ENCODE peak calls at places on chromosomes 16 and 17, in four cellular contexts. B, X, I and N are unnamed samples.

GRCh38 chr17:42687707-42688275 is 5.5 kb downstream of the CNTNAP1 start:
- DNase-seq in B (no peak), X (no peak), I (no peak), N (no peak)

GRCh38 chr17:13002761-13003453 is 14.9 kb downstream of the ELAC2 start:
- DNase-seq in B (peak), X (peak), I (peak), N (peak)

GRCh38 chr17:1730345-1731193 is 6.1 kb downstream of the WDR81 start:
- DNase-seq in B (peak), X (peak), I (peak), N (peak)

GRCh38 chr16:89119661-89120141 is 26.0 kb downstream of the ACSF3 start:
- DNase-seq in B (no peak), X (no peak), I (no peak), N (no peak)

GRCh38 chr17:41825175-41825845 is 10.7 kb downstream of the NT5C3B start:
- DNase-seq in B (no peak), X (no peak), I (no peak), N (no peak)

GRCh38 chr16:52837251-52837650 is 215.4 kb downstream of the CHD9NB start:
- DNase-seq in B (peak), X (no peak), I (peak), N (peak)

GRCh38 chr16:2874584-2875362 is 8.2 kb upstream of the FLYWCH2 start:
- DNase-seq in B (peak), X (peak), I (peak), N (peak)

GRCh38 chr16:66487580-66488235 is 60.6 kb downstream of the BEAN1 start:
- DNase-seq in B (no peak), X (no peak), I (no peak), N (no peak)

GRCh38 chr17:10198509-10199249 is at the start of gene GAS7:
- DNase-seq in B (no peak), X (peak), I (no peak), N (no peak)

GRCh38 chr17:71735893-71736292 is 384.9 kb upstream of the SOX9 start:
- DNase-seq in B (no peak), X (no peak), I (no peak), N (no peak)

GRCh38 chr17:57485566-57485865 is 229.2 kb downstream of the MSI2 start:
- DNase-seq in B (no peak), X (no peak), I (no peak), N (no peak)

GRCh38 chr16:15597822-15598647 is 44.9 kb downstream of the MARF1 start:
- DNase-seq in B (no peak), X (no peak), I (no peak), N (no peak)

GRCh38 chr17:45147102-45147580 is 1.1 kb upstream of the HEXIM1 start:
- DNase-seq in B (no peak), X (no peak), I (no peak), N (peak)

GRCh38 chr17:62859146-62859545 is 51.0 kb upstream of the MARCHF10 start:
- DNase-seq in B (peak), X (peak), I (peak), N (no peak)

GRCh38 chr16:52071101-52071500 is 475.8 kb downstream of the TOX3 start:
- DNase-seq in B (no peak), X (no peak), I (no peak), N (no peak)

GRCh38 chr16:79181419-79181818 is 419.1 kb downstream of the MAF start:
- DNase-seq in B (no peak), X (no peak), I (peak), N (no peak)

GRCh38 chr16:35585411-35585810 is 2126.0 kb downstream of the TP53TG3F start:
- DNase-seq in B (no peak), X (no peak), I (no peak), N (no peak)

GRCh38 chr17:48542956-48543853 is 1.7 kb downstream of the HOXB2 start:
- DNase-seq in B (peak), X (peak), I (peak), N (peak)

GRCh38 chr16:57589374-57589773 is 39.1 kb upstream of the ADGRG1 start:
- DNase-seq in B (no peak), X (no peak), I (no peak), N (no peak)

GRCh38 chr17:71649986-71650385 is 470.8 kb upstream of the SOX9 start:
- DNase-seq in B (peak), X (peak), I (peak), N (no peak)

GRCh38 chr16:46717692-46718091 is 28.2 kb downstream of the ORC6 start:
- DNase-seq in B (no peak), X (no peak), I (no peak), N (no peak)

GRCh38 chr16:27748868-27749546 is 199.1 kb downstream of the KATNIP start:
- DNase-seq in B (peak), X (peak), I (peak), N (peak)

GRCh38 chr17:66088173-66088572 is 103.8 kb downstream of the CEP112 start:
- DNase-seq in B (no peak), X (no peak), I (no peak), N (no peak)

GRCh38 chr17:59371426-59372099 is 40.1 kb downstream of the YPEL2 start:
- DNase-seq in B (no peak), X (peak), I (no peak), N (no peak)

GRCh38 chr17:82371333-82372062 is at the start of gene UTS2R:
- DNase-seq in B (no peak), X (no peak), I (no peak), N (no peak)

GRCh38 chr16:79599256-79599836 is 1.2 kb downstream of the MAF start:
- DNase-seq in B (no peak), X (no peak), I (peak), N (no peak)

GRCh38 chr17:13118311-13118710 is 100.5 kb upstream of the ELAC2 start:
- DNase-seq in B (no peak), X (no peak), I (no peak), N (no peak)

GRCh38 chr16:30335598-30336474 is 19.3 kb downstream of the CD2BP2 start:
- DNase-seq in B (peak), X (peak), I (peak), N (peak)

GRCh38 chr17:30208214-30208613 is 27.3 kb downstream of the SLC6A4 start:
- DNase-seq in B (no peak), X (no peak), I (no peak), N (no peak)

GRCh38 chr17:79739148-79740062 is 8.7 kb downstream of the ENPP7 start:
- DNase-seq in B (no peak), X (no peak), I (no peak), N (no peak)

GRCh38 chr16:82660078-82660645 is 33.4 kb downstream of the CDH13 start:
- DNase-seq in B (peak), X (peak), I (peak), N (peak)

GRCh38 chr16:2775765-2776499 is 1.1 kb downstream of the ELOB start:
- DNase-seq in B (no peak), X (no peak), I (no peak), N (no peak)

GRCh38 chr16:8886593-8887437 is 4.7 kb downstream of the LITAFD start:
- DNase-seq in B (no peak), X (no peak), I (no peak), N (no peak)

GRCh38 chr17:9839433-9839832 is 13.7 kb downstream of the GLP2R start:
- DNase-seq in B (no peak), X (no peak), I (no peak), N (no peak)

GRCh38 chr16:19524356-19524865 is 669 bp downstream of the CCP110 start:
- DNase-seq in B (no peak), X (no peak), I (no peak), N (no peak)

DNA sequence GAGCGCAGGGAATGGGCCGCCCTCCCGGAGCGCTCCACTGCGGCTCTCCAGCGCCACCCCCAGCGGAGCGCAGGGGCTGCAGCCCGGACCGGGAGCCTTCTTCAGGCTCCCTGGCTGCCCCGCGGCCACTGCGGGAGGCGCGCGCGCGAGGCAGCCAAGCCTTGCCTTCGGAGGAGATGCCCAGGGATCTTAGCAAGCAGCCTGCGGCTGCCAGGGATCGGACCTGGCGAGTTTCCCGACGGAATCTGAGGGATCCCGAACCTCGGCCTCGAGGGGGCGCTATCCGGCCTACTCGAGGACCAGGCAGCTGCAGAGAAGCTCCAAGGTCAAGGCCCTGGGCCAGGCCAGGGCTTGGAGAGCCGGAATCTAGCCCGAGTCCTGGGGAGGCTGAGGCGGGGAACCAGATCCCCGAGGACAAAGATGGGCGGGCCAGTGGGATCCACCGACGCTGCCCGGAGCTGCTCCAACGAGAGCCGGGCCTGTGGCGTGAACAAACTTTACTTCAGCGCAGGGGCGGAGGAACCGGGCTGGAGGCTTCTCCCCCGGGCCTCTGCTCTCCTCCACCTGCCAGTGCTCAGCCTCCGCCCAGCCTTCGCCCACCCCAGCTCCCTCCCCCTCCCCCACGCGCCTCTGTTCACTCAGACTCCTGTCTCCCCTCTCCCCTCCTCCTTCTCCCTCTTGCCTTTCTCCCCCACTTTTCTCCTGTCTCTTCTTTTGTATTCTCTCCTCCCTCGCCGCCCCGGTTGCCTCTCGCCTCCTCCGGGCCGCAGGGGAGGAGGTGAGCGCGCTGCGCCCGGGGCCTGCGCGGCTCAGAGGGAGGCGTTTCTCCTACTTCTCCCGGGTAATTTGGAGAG is at the start of gene IRX6:
- DNase-seq in B (no peak), X (no peak), I (no peak), N (peak)
- TF ChIP-seq CTCF in B (peak), X (no peak), I (no peak), N (peak)

DNA sequence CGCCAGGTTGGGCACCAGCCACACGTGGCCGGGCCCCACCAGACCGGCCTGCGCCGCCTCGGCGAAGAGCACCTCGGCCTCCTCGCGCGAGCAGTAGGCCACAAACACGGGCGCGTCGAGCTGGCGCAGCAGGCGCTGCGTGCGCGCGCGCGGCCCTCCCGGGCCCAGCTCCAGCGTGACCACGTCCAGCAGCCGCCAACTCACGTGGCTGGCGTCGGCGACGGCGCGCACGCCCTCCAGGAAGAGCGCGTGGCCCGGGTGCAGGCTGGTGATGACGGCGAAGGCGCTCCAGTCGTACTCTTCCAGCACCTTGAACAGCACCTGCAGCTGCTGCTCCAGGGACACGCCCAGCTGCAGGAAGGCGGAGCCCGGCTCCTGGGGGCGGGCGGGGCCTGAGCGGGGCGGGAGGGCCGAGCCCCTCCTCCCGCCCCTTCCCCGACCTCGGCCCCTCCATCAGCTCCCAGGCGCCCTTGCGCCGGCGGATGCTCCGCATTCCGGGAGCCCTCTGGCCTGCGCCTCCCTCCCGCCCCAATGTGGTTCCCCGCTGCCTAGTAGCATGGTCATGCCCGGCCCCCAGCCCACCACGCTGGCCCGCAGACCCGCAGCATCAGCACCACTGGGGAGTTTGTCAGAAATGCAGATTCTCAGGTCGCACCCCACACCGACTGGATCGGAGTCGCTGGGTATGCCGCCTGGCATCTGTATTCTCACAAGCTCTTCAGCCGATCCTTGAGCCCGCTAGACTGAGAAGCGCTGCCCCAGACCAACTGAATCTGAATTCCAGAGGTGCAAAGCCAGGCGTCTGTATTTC is 7.2 kb downstream of the GRIN2C start:
- DNase-seq in B (peak), X (peak), I (no peak), N (peak)
- H3K4me3 ChIP-seq in B (no peak), X (no peak), I (no peak), N (no peak)

GRCh38 chr17:81128338-81128737 is 37.0 kb upstream of the PVALEF start:
- DNase-seq in B (no peak), X (no peak), I (no peak), N (no peak)

GRCh38 chr17:81128774-81129173 is 36.5 kb upstream of the PVALEF start:
- DNase-seq in B (no peak), X (no peak), I (no peak), N (no peak)

GRCh38 chr17:81130385-81131288 is 34.7 kb upstream of the PVALEF start:
- DNase-seq in B (no peak), X (no peak), I (no peak), N (no peak)

GRCh38 chr17:81129711-81130367 is 35.5 kb upstream of the PVALEF start:
- DNase-seq in B (no peak), X (no peak), I (no peak), N (no peak)

GRCh38 chr17:81129289-81129688 is 36.0 kb upstream of the PVALEF start:
- DNase-seq in B (no peak), X (no peak), I (no peak), N (no peak)
- TF ChIP-seq CTCF in B (no peak), X (no peak), I (no peak), N (no peak)

GRCh38 chr17:40218006-40218739 is 931 bp upstream of the WIPF2 start:
- DNase-seq in B (no peak), X (no peak), I (no peak), N (peak)
- H3K4me3 ChIP-seq in B (no peak), X (no peak), I (no peak), N (no peak)

GRCh38 chr17:7252176-7253043 is at the start of gene ELP5:
- DNase-seq in B (peak), X (peak), I (peak), N (peak)
- TF ChIP-seq CTCF in B (peak), X (no peak), I (no peak), N (no peak)

GRCh38 chr16:49552273-49552928 is 178.8 kb downstream of the C16orf78 start:
- DNase-seq in B (no peak), X (no peak), I (no peak), N (no peak)
- H3K4me3 ChIP-seq in B (no peak), X (no peak), I (no peak), N (no peak)

GRCh38 chr17:76137026-76137350 is 4.1 kb downstream of the FOXJ1 start:
- DNase-seq in B (no peak), X (no peak), I (no peak), N (no peak)

GRCh38 chr17:76135810-76136188 is 5.2 kb downstream of the FOXJ1 start:
- DNase-seq in B (no peak), X (no peak), I (no peak), N (no peak)

GRCh38 chr17:76134911-76135809 is 5.9 kb downstream of the FOXJ1 start:
- DNase-seq in B (no peak), X (no peak), I (no peak), N (no peak)

GRCh38 chr17:76137351-76138233 is 3.5 kb downstream of the FOXJ1 start:
- DNase-seq in B (no peak), X (no peak), I (no peak), N (no peak)

GRCh38 chr17:76136276-76137025 is 4.6 kb downstream of the FOXJ1 start:
- DNase-seq in B (no peak), X (no peak), I (no peak), N (no peak)
- TF ChIP-seq CTCF in B (no peak), X (no peak), I (no peak), N (no peak)